ENCODE peak calls at places on chromosomes 2 and 18, in eight cellular contexts. H is NT2/D1, N is A549, Y is mammary epithelial cell, S is upper lobe of right lung, X is Caco-2, O is astrocyte, J is spleen. Z is an unnamed sample.

GRCh38 chr18:32333781-32334180 is 136.9 kb downstream of the GAREM1 start:
- DNase-seq in H (no peak), N (no peak), Y (no peak), S (no peak), X (no peak), O (no peak), J (no peak), Z (no peak)

GRCh38 chr18:46649071-46649862 is 7.8 kb downstream of the LOXHD1 start:
- DNase-seq in H (no peak), N (no peak), Y (no peak), S (no peak), X (no peak), O (no peak), J (no peak), Z (no peak)

GRCh38 chr2:145760781-145761649 is 1241.1 kb upstream of the ZEB2 start:
- DNase-seq in H (no peak), N (peak; percentile 71), Y (peak; percentile 17), S (no peak), X (no peak), O (peak; percentile 86), J (no peak), Z (no peak)

GRCh38 chr2:182324665-182325064 is 102.2 kb downstream of the PDE1A start:
- DNase-seq in H (no peak), N (peak; percentile 26), Y (peak; percentile 10), S (no peak), X (no peak), O (peak; percentile 64), J (no peak), Z (no peak)

GRCh38 chr2:187429989-187430388 is 18.1 kb downstream of the CALCRL start:
- DNase-seq in H (no peak), N (no peak), Y (peak; percentile 38), S (no peak), X (no peak), O (peak; percentile 86), J (no peak), Z (no peak)

GRCh38 chr2:240593703-240594451 is 7.3 kb downstream of the CAPN10 start:
- DNase-seq in H (no peak), N (no peak), Y (no peak), S (peak; percentile 61), X (peak; percentile 27), O (no peak), J (peak; percentile 64), Z (no peak)

GRCh38 chr18:26192233-26192632 is 34.0 kb upstream of the TAF4B start:
- DNase-seq in H (no peak), N (no peak), Y (no peak), S (no peak), X (no peak), O (no peak), J (no peak), Z (no peak)

GRCh38 chr18:60130289-60130688 is 230.5 kb downstream of the PMAIP1 start:
- DNase-seq in H (no peak), N (no peak), Y (no peak), S (no peak), X (no peak), O (no peak), J (no peak), Z (no peak)

GRCh38 chr2:120373424-120373823 is 27.5 kb downstream of the INHBB start:
- DNase-seq in H (peak; percentile 85), N (no peak), Y (no peak), S (no peak), X (no peak), O (no peak), J (no peak), Z (no peak)

GRCh38 chr2:204491528-204491927 is 53.7 kb upstream of the PARD3B start:
- DNase-seq in H (no peak), N (no peak), Y (peak; percentile 40), S (no peak), X (no peak), O (peak; percentile 40), J (no peak), Z (no peak)

GRCh38 chr18:21064347-21064746 is 47.3 kb downstream of the ROCK1 start:
- DNase-seq in H (no peak), N (no peak), Y (no peak), S (no peak), X (no peak), O (peak; percentile 56), J (no peak), Z (no peak)

GRCh38 chr2:229269986-229270385 is 1.1 kb downstream of the PID1 start:
- DNase-seq in H (no peak), N (no peak), Y (no peak), S (no peak), X (no peak), O (no peak), J (no peak), Z (no peak)

GRCh38 chr18:26227051-26227672 is 917 bp downstream of the TAF4B start:
- DNase-seq in H (no peak), N (peak; percentile 16), Y (no peak), S (no peak), X (no peak), O (no peak), J (no peak), Z (no peak)

GRCh38 chr18:79884963-79885728 is 66.3 kb downstream of the SLC66A2 start:
- DNase-seq in H (no peak), N (no peak), Y (no peak), S (peak; percentile 48), X (no peak), O (no peak), J (peak; percentile 55), Z (no peak)

GRCh38 chr2:25421289-25421688 is 79.6 kb upstream of the DNMT3A start:
- DNase-seq in H (no peak), N (no peak), Y (no peak), S (no peak), X (no peak), O (no peak), J (no peak), Z (no peak)

GRCh38 chr18:22455425-22456150 is 37.9 kb upstream of the CTAGE1 start:
- DNase-seq in H (no peak), N (no peak), Y (no peak), S (no peak), X (no peak), O (no peak), J (no peak), Z (no peak)

DNA sequence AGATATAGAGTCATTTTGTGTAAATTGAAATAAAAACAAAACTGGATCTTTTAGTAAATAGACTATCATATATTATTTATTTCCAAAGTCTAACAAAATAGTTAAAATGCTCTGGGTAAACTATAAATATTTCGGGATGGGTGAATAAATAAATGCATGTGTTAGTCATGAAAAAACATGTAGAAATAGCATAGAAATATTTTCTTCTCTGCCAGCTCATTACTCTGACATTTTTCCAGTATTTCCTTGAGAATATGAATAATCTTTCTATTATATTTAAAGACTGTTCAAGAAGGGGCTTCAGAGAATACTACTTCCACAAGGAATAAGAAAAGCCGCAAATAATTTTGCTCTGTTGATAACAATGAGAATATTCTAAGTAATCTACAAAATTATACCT is 880.4 kb downstream of the TRIB2 start:
- DNase-seq in H (no peak), N (no peak), Y (no peak), S (no peak), X (no peak), O (no peak), J (no peak), Z (no peak)
- H3K9me3 ChIP-seq in H (no peaks in the 10 kb centered on the region), N (peaks cover 9% of the 10 kb centered on the region), Y (no peaks in the 10 kb centered on the region), S (no peaks in the 10 kb centered on the region), X (no peaks in the 10 kb centered on the region), O (no peaks in the 10 kb centered on the region), J (no peaks in the 10 kb centered on the region), Z (no peaks in the 10 kb centered on the region)

GRCh38 chr2:108613261-108614042 is 79.2 kb downstream of the LIMS1 start:
- DNase-seq in H (no peak), N (no peak), Y (no peak), S (no peak), X (no peak), O (no peak), J (peak; percentile 70), Z (no peak)
- H3K4me1 ChIP-seq in H (no peaks in the 10 kb centered on the region), N (peaks cover 36% of the 10 kb centered on the region), Y (peaks cover 56% of the 10 kb centered on the region), S (peaks cover 72% of the 10 kb centered on the region), X (peaks cover 12% of the 10 kb centered on the region), O (peaks cover 9% of the 10 kb centered on the region), J (peaks cover 85% of the 10 kb centered on the region), Z (peaks cover 5% of the 10 kb centered on the region)

GRCh38 chr18:44520981-44521672 is 159.6 kb upstream of the SETBP1 start:
- DNase-seq in H (no peak), N (no peak), Y (peak; percentile 74), S (no peak), X (no peak), O (peak; percentile 57), J (no peak), Z (no peak)

GRCh38 chr18:44518091-44518490 is 162.6 kb upstream of the SETBP1 start:
- DNase-seq in H (no peak), N (no peak), Y (peak; percentile 37), S (no peak), X (no peak), O (no peak), J (no peak), Z (no peak)

GRCh38 chr18:44514766-44515165 is 165.9 kb upstream of the SETBP1 start:
- DNase-seq in H (no peak), N (no peak), Y (peak; percentile 20), S (no peak), X (no peak), O (no peak), J (no peak), Z (no peak)

GRCh38 chr18:44521673-44522032 is 159.0 kb upstream of the SETBP1 start:
- DNase-seq in H (no peak), N (no peak), Y (peak; percentile 50), S (no peak), X (no peak), O (peak; percentile 33), J (no peak), Z (no peak)

GRCh38 chr18:44518666-44519065 is 162.0 kb upstream of the SETBP1 start:
- DNase-seq in H (no peak), N (no peak), Y (peak; percentile 79), S (no peak), X (no peak), O (peak; percentile 38), J (no peak), Z (no peak)
- H3K9me3 ChIP-seq in H (no peaks in the 10 kb centered on the region), N (no peaks in the 10 kb centered on the region), Y (no peaks in the 10 kb centered on the region), S (no peaks in the 10 kb centered on the region), X (no peaks in the 10 kb centered on the region), O (no peaks in the 10 kb centered on the region), J (no peaks in the 10 kb centered on the region), Z (no peaks in the 10 kb centered on the region)

GRCh38 chr2:55861733-55862132 is 61.8 kb downstream of the EFEMP1 start:
- DNase-seq in H (no peak), N (no peak), Y (peak; percentile 33), S (no peak), X (no peak), O (no peak), J (no peak), Z (no peak)

GRCh38 chr2:55864351-55865084 is 59.1 kb downstream of the EFEMP1 start:
- DNase-seq in H (no peak), N (no peak), Y (no peak), S (no peak), X (no peak), O (no peak), J (no peak), Z (no peak)

GRCh38 chr2:55862673-55863390 is 60.8 kb downstream of the EFEMP1 start:
- DNase-seq in H (no peak), N (peak; percentile 94), Y (peak; percentile 99), S (no peak), X (no peak), O (peak; percentile 100), J (no peak), Z (peak; percentile 36)

GRCh38 chr2:55862269-55862668 is 61.3 kb downstream of the EFEMP1 start:
- DNase-seq in H (no peak), N (peak; percentile 86), Y (peak; percentile 83), S (no peak), X (no peak), O (peak; percentile 97), J (no peak), Z (no peak)

GRCh38 chr2:55865095-55865835 is 58.3 kb downstream of the EFEMP1 start:
- DNase-seq in H (no peak), N (peak; percentile 41), Y (peak; percentile 65), S (no peak), X (no peak), O (peak; percentile 71), J (no peak), Z (no peak)
- H3K4me1 ChIP-seq in H (no peaks in the 10 kb centered on the region), N (peaks cover 38% of the 10 kb centered on the region), Y (peaks cover 24% of the 10 kb centered on the region), S (peaks cover 15% of the 10 kb centered on the region), X (no peaks in the 10 kb centered on the region), O (peaks cover 25% of the 10 kb centered on the region), J (no peaks in the 10 kb centered on the region), Z (no peaks in the 10 kb centered on the region)

Z was measured in breast epithelium.